ENCODE peak calls at places on chromosomes 12 and 14, in five cellular contexts. Q is trophoblast cell, Y is fibroblast of the aortic adventitia, R is fibroblast of lung, H is astrocyte of the spinal cord. C is an unnamed sample.

GRCh38 chr12:121442028-121442948 is 42.4 kb downstream of the RNF34 start:
- DNase-seq in Q (no peak), Y (no peak), R (no peak), H (no peak), C (no peak)

GRCh38 chr14:73457050-73457934 is 1.1 kb downstream of the NUMB start:
- DNase-seq in Q (peak), Y (no peak), R (peak), H (peak), C (no peak)

GRCh38 chr12:2318286-2318685 is 265.5 kb downstream of the CACNA1C start:
- DNase-seq in Q (no peak), Y (peak), R (no peak), H (no peak), C (no peak)

GRCh38 chr14:96938946-96939345 is 141.8 kb downstream of the VRK1 start:
- DNase-seq in Q (no peak), Y (no peak), R (no peak), H (no peak), C (no peak)

GRCh38 chr12:114974333-114974732 is 290.4 kb upstream of the TBX3 start:
- DNase-seq in Q (no peak), Y (no peak), R (no peak), H (no peak), C (no peak)

GRCh38 chr12:41368006-41368405 is 179.9 kb downstream of the PDZRN4 start:
- DNase-seq in Q (no peak), Y (no peak), R (no peak), H (no peak), C (no peak)

GRCh38 chr12:15599266-15600037 is 189.7 kb downstream of the EPS8 start:
- DNase-seq in Q (no peak), Y (peak), R (peak), H (peak), C (peak)

GRCh38 chr14:97077253-97077653 is 280.1 kb downstream of the VRK1 start:
- DNase-seq in Q (peak), Y (peak), R (no peak), H (peak), C (peak)

GRCh38 chr12:56040963-56041578 is 647 bp upstream of the RPS26 start:
- DNase-seq in Q (no peak), Y (no peak), R (no peak), H (no peak), C (no peak)

GRCh38 chr14:51023964-51024363 is 70.9 kb downstream of the TRIM9 start:
- DNase-seq in Q (no peak), Y (no peak), R (no peak), H (peak), C (no peak)

GRCh38 chr14:71438684-71439083 is 493.5 kb upstream of the RGS6 start:
- DNase-seq in Q (no peak), Y (peak), R (peak), H (peak), C (no peak)

GRCh38 chr14:99649219-99649618 is 4.3 kb downstream of the HHIPL1 start:
- DNase-seq in Q (no peak), Y (peak), R (peak), H (peak), C (no peak)

GRCh38 chr14:90726656-90727055 is 89.6 kb downstream of the TTC7B start:
- DNase-seq in Q (no peak), Y (peak), R (peak), H (peak), C (peak)

GRCh38 chr12:57816855-57817151 is 1.7 kb downstream of the AVIL start:
- DNase-seq in Q (no peak), Y (peak), R (peak), H (no peak), C (no peak)

GRCh38 chr12:32052300-32052691 is 54.4 kb upstream of the BICD1 start:
- DNase-seq in Q (no peak), Y (no peak), R (no peak), H (no peak), C (no peak)

GRCh38 chr14:23414906-23415820 is 7.1 kb upstream of the MYH6 start:
- DNase-seq in Q (no peak), Y (no peak), R (no peak), H (no peak), C (no peak)

GRCh38 chr12:6536894-6537579 is 2.7 kb downstream of the GAPDH start:
- DNase-seq in Q (no peak), Y (peak), R (no peak), H (no peak), C (no peak)

GRCh38 chr14:36656769-36657408 is 4.8 kb upstream of the PAX9 start:
- DNase-seq in Q (no peak), Y (no peak), R (peak), H (no peak), C (no peak)

GRCh38 chr14:31977001-31977556 is 100.0 kb upstream of the ARHGAP5 start:
- DNase-seq in Q (no peak), Y (no peak), R (no peak), H (no peak), C (no peak)

GRCh38 chr14:22555573-22556011 is 33.4 kb downstream of the DAD1 start:
- DNase-seq in Q (no peak), Y (no peak), R (no peak), H (no peak), C (no peak)

GRCh38 chr14:87102979-87103378 is 890.0 kb downstream of the GALC start:
- DNase-seq in Q (no peak), Y (peak), R (peak), H (no peak), C (no peak)

GRCh38 chr12:52873832-52874572 is 25.2 kb upstream of the KRT78 start:
- DNase-seq in Q (no peak), Y (peak), R (peak), H (peak), C (peak)

GRCh38 chr12:97203408-97203807 is 259.2 kb upstream of the RMST start:
- DNase-seq in Q (no peak), Y (no peak), R (no peak), H (no peak), C (no peak)

DNA sequence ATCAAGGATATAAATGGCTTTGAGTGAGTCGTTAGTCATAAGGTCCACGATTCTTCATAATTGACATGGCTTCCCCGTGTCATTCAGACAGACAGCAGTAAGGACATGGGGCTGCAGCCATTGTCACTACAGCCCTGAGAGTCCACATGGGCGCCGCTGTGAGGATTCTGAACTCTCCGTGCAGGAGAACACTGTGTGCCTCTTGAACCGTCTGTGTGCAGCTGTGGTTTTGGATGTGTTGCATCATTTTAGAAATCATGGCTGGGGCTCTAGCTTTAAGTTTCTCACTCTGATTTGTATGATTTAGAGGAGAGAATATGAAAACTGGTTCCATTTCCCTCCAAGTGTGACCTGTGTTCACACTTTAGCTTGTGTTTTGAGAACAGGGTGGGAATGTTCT is 47.2 kb downstream of the NPAS3 start:
- DNase-seq in Q (no peak), Y (no peak), R (peak), H (peak), C (no peak)
- H3K4me3 ChIP-seq in Q (no peak), Y (no peak), R (no peak), H (no peak), C (no peak)

DNA sequence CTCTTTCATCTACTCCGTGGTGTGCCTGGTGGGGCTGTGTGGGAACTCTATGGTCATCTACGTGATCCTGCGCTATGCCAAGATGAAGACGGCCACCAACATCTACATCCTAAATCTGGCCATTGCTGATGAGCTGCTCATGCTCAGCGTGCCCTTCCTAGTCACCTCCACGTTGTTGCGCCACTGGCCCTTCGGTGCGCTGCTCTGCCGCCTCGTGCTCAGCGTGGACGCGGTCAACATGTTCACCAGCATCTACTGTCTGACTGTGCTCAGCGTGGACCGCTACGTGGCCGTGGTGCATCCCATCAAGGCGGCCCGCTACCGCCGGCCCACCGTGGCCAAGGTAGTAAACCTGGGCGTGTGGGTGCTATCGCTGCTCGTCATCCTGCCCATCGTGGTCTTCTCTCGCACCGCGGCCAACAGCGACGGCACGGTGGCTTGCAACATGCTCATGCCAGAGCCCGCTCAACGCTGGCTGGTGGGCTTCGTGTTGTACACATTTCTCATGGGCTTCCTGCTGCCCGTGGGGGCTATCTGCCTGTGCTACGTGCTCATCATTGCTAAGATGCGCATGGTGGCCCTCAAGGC is 2.0 kb downstream of the SSTR1 start:
- DNase-seq in Q (no peak), Y (no peak), R (peak), H (no peak), C (no peak)
- H3K4me3 ChIP-seq in Q (no peak), Y (peak), R (peak), H (no peak), C (peak)

DNA sequence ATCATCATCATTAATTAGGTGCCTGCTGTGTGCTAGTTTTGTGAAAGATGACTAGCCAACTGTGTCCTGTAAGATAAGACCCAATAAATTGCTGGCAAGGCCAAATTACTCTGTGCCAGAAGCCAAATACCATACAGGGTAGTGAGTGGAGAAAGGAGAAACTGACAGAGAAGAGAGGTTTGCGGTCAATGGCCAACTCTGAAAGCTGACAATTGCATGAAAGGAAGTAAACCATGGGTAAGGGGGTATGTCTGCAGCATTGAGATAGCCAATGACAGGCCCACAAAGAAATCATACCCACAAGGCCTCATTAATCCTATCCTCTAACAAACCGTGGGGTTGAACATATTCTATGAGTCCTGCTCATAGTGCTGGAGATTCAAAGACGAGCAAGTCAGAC is 236.6 kb upstream of the CCDC196 start:
- DNase-seq in Q (no peak), Y (no peak), R (no peak), H (no peak), C (no peak)
- H3K4me3 ChIP-seq in Q (no peak), Y (no peak), R (no peak), H (no peak), C (no peak)

GRCh38 chr12:108685469-108686247 is 45.7 kb downstream of the CORO1C start:
- DNase-seq in Q (no peak), Y (peak), R (peak), H (peak), C (no peak)
- H3K4me3 ChIP-seq in Q (no peak), Y (no peak), R (no peak), H (no peak), C (no peak)

GRCh38 chr12:109832534-109833306 is 478 bp downstream of the TRPV4 start:
- DNase-seq in Q (no peak), Y (peak), R (no peak), H (no peak), C (no peak)
- H3K4me3 ChIP-seq in Q (peak), Y (peak), R (peak), H (peak), C (peak)

C was measured in skeletal muscle cell.